ENCODE peak calls at places on chromosomes 16 and 17, in four cellular contexts. U, J, Y and N are unnamed samples.

GRCh38 chr17:46009681-46010596 is 10.9 kb downstream of the STH start:
- DNase-seq in Y (peak), U (peak), J (no peak), N (no peak)

GRCh38 chr17:43363926-43364285 is 34.9 kb upstream of the ARL4D start:
- DNase-seq in U (no peak), Y (no peak), J (peak), N (no peak)

GRCh38 chr17:5380491-5381135 is 38.8 kb downstream of the NUP88 start:
- DNase-seq in U (no peak), J (no peak), Y (peak), N (no peak)

GRCh38 chr17:43411820-43412529 is 13.2 kb downstream of the ARL4D start:
- DNase-seq in U (no peak), J (no peak), Y (no peak), N (no peak)

GRCh38 chr17:59892251-59892848 is 393 bp downstream of the TUBD1 start:
- DNase-seq in U (no peak), J (no peak), Y (no peak), N (no peak)

GRCh38 chr16:68479271-68479670 is 31.0 kb upstream of the SMPD3 start:
- DNase-seq in U (no peak), J (no peak), Y (no peak), N (no peak)

GRCh38 chr16:8850279-8850885 is 18.4 kb downstream of the CARHSP1 start:
- DNase-seq in U (peak), J (no peak), Y (peak), N (no peak)

GRCh38 chr17:45745843-45746494 is 38.2 kb upstream of the CRHR1 start:
- DNase-seq in Y (no peak), J (peak), U (no peak), N (no peak)

GRCh38 chr17:19736071-19736470 is 12.0 kb downstream of the ALDH3A1 start:
- DNase-seq in Y (no peak), J (no peak), U (no peak), N (no peak)

GRCh38 chr17:70636517-70637133 is 467.3 kb downstream of the KCNJ2 start:
- DNase-seq in J (peak), U (no peak), Y (peak), N (no peak)

GRCh38 chr16:88072571-88073001 is 121.4 kb downstream of the BANP start:
- DNase-seq in J (no peak), Y (no peak), U (no peak), N (no peak)

GRCh38 chr17:6374271-6374691 is 60.6 kb downstream of the AIPL1 start:
- DNase-seq in Y (no peak), J (peak), U (no peak), N (no peak)

GRCh38 chr16:27363797-27364196 is 38.2 kb upstream of the IL21R start:
- DNase-seq in J (no peak), U (no peak), Y (peak), N (no peak)

GRCh38 chr16:69321080-69321479 is 9.3 kb downstream of the PDF start:
- DNase-seq in J (no peak), U (no peak), Y (no peak), N (no peak)

GRCh38 chr16:79891458-79891857 is 290.9 kb upstream of the MAF start:
- DNase-seq in Y (no peak), J (no peak), U (no peak), N (no peak)

GRCh38 chr17:6818938-6819337 is 12.6 kb downstream of the TEKT1 start:
- DNase-seq in U (no peak), Y (no peak), J (no peak), N (no peak)

GRCh38 chr16:71250461-71251232 is 20.1 kb upstream of the HYDIN start:
- DNase-seq in Y (peak), U (no peak), J (no peak), N (no peak)

GRCh38 chr17:57916925-57917858 is 38.0 kb downstream of the CUEDC1 start:
- DNase-seq in U (peak), Y (no peak), J (no peak), N (no peak)

GRCh38 chr17:7748098-7748775 is 30.7 kb downstream of the DNAH2 start:
- DNase-seq in J (no peak), U (no peak), Y (peak), N (no peak)

GRCh38 chr17:57401556-57402488 is 145.5 kb downstream of the MSI2 start:
- DNase-seq in J (peak), Y (no peak), U (no peak), N (no peak)

GRCh38 chr16:55324491-55325447 is 766 bp downstream of the IRX6 start:
- DNase-seq in Y (peak), J (peak), U (peak), N (no peak)

GRCh38 chr17:73638556-73638955 is 5.7 kb downstream of the SDK2 start:
- DNase-seq in U (no peak), Y (no peak), J (no peak), N (no peak)

GRCh38 chr17:48892940-48893645 is 506 bp downstream of the ATP5MC1 start:
- DNase-seq in Y (no peak), J (no peak), U (no peak), N (no peak)

GRCh38 chr16:54242199-54242598 is 44.4 kb downstream of the IRX3 start:
- DNase-seq in Y (no peak), U (no peak), J (peak), N (no peak)

GRCh38 chr16:81784042-81784785 is 5.1 kb downstream of the PLCG2 start:
- DNase-seq in Y (no peak), J (no peak), U (no peak), N (no peak)

GRCh38 chr17:49548506-49549310 is 27.0 kb upstream of the NXPH3 start:
- DNase-seq in U (peak), J (peak), Y (peak), N (no peak)

GRCh38 chr16:87552772-87553171 is 49.5 kb upstream of the JPH3 start:
- DNase-seq in Y (no peak), J (no peak), U (no peak), N (no peak)

GRCh38 chr17:75652934-75653549 is 13.9 kb downstream of the RECQL5 start:
- DNase-seq in U (no peak), Y (peak), J (peak), N (no peak)

GRCh38 chr16:86571197-86571915 is 4.7 kb downstream of the FOXC2 start:
- DNase-seq in J (no peak), U (no peak), Y (no peak), N (no peak)

GRCh38 chr17:82061047-82061925 is 4.3 kb downstream of the DUS1L start:
- DNase-seq in J (no peak), U (no peak), Y (no peak), N (no peak)

GRCh38 chr17:82060614-82061013 is 5.0 kb downstream of the DUS1L start:
- DNase-seq in U (no peak), J (no peak), Y (no peak), N (no peak)

GRCh38 chr17:82062984-82063368 is 2.6 kb downstream of the DUS1L start:
- DNase-seq in Y (no peak), J (no peak), U (no peak), N (no peak)

GRCh38 chr17:82063424-82064415 is 1.9 kb downstream of the DUS1L start:
- DNase-seq in J (no peak), U (peak), Y (no peak), N (no peak)

GRCh38 chr17:82062076-82062983 is 3.3 kb downstream of the DUS1L start:
- DNase-seq in J (no peak), U (peak), Y (no peak), N (no peak)
- H3K4me3 ChIP-seq in J (no peak), U (no peak), Y (no peak), N (no peak)

GRCh38 chr16:85398688-85399582 is 214.2 kb upstream of the GSE1 start:
- DNase-seq in J (no peak), U (peak), Y (no peak), N (no peak)

GRCh38 chr16:85395913-85396878 is 216.9 kb upstream of the GSE1 start:
- DNase-seq in J (no peak), Y (peak), U (peak), N (no peak)

GRCh38 chr16:85398050-85398451 is 215.1 kb upstream of the GSE1 start:
- DNase-seq in Y (no peak), J (no peak), U (no peak), N (no peak)

GRCh38 chr16:85395207-85395912 is 217.8 kb upstream of the GSE1 start:
- DNase-seq in J (no peak), U (peak), Y (peak), N (peak)

GRCh38 chr16:85396879-85397871 is 215.9 kb upstream of the GSE1 start:
- DNase-seq in J (no peak), Y (no peak), U (peak), N (no peak)
- TF ChIP-seq CTCF in J (no peak), Y (no peak), U (no peak), N (peak)

DNA sequence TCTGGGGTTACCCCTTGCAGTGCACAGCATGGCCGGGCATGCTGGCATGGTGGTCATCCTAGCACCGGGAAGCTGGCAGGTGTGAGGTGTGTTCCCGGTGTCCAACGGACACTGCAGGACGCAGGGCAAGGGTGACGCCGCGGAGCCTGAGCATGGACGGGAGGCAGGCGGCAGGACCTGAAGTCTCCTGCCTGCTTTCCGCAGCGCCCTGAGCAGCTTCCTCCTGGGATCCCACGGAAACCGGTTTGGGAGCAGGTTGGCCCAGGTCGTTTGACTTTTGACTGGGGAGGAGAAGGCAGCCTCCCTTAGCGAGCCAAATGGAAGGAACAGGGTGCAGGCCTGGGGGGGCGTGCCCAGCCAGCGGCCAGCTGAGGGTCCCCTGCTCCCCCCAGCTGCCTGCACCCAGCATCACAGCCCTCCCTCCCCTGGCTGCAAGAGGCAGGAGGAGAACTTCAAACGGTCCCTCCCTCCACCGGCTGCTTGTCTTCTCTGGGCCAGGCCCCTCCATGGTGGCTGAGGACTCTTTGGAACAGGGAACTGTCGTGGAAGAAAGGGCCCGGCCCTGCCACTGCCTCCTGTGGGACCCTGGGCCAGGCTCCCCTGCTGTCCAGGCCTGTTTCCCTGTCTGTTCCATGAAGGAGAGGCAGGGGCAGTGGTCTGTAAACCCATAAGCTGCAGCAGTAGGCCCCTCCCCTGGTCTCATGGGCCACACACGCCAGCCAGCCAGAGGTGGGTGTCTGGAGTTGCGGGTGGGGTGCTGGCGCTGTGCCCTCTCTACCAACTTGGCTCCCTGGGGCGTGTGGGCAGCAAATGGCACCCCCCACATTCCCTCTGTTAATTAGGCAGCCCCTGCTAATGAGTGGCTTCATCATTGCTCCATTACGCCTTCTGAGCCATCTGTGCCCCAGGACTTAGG is 7.9 kb upstream of the ADGRG1 start:
- DNase-seq in U (no peak), J (no peak), Y (no peak), N (no peak)
- H3K4me3 ChIP-seq in U (no peak), J (no peak), Y (no peak), N (no peak)

GRCh38 chr17:38867179-38867994 is 2.5 kb upstream of the LASP1 start:
- DNase-seq in J (peak), U (peak), Y (peak), N (no peak)
- TF ChIP-seq CTCF in J (peak), U (peak), Y (peak), N (peak)

DNA sequence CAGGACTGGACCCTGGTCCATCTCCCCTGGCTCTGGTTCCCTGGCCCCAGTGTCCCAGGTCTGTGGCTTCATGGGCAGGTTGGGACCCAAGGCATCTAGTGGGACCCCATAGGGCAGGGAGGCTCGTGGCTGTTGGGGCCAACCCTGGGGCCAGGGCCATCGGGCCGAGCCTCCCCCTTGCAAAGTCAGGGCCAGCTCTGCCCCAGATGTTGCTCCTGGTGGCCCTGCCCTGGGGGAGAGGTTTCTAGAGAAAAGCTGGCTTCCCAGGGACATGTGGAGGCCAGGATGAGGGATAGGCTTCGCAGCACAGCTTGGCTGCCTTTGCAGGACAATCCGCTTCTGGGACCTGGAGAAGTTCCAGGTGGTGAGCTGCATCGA is 16.6 kb downstream of the KATNB1 start:
- DNase-seq in U (no peak), Y (no peak), J (no peak), N (no peak)
- H3K4me3 ChIP-seq in U (no peak), Y (no peak), J (no peak), N (no peak)

DNA sequence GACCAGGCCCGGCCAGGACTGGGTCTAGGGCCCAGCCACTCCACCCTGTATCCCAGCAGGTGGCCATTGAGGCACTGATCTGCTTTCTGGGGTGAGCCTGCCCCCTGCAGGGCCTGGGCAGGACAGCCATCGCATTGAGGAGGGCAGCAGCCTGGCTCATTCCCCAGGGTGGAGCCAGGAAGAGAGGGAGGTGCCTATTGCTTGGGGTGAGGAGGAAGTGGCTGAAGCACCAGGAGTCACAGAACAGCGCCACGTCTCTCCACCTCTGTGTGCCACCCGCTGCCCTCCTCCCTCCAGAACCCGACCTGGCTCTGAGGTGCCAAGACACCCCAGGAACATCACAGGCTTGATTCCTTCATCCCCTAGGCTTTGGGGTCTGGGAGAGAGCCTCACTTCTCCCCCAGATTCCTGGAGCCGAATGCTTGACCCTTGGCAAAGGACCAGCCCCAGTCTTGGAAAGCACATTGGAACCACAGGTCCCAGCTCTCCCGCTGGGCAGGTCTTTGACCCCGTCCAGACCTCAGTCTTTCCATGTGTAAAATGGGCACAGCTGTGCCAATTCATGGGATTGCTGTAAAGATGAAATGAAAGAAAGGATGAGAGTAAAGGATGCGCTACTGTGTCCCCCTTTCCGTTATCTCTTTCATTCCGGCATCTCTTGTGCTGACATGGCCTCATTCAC is 7.2 kb upstream of the KRT36 start:
- DNase-seq in U (peak), J (peak), Y (peak), N (peak)
- TF ChIP-seq CTCF in U (peak), J (peak), Y (peak), N (peak)

GRCh38 chr17:17300624-17301568 is 2.3 kb upstream of the NT5M start:
- DNase-seq in J (peak), U (peak), Y (peak), N (peak)
- H3K4me3 ChIP-seq in J (peak), U (peak), Y (peak), N (peak)

DNA sequence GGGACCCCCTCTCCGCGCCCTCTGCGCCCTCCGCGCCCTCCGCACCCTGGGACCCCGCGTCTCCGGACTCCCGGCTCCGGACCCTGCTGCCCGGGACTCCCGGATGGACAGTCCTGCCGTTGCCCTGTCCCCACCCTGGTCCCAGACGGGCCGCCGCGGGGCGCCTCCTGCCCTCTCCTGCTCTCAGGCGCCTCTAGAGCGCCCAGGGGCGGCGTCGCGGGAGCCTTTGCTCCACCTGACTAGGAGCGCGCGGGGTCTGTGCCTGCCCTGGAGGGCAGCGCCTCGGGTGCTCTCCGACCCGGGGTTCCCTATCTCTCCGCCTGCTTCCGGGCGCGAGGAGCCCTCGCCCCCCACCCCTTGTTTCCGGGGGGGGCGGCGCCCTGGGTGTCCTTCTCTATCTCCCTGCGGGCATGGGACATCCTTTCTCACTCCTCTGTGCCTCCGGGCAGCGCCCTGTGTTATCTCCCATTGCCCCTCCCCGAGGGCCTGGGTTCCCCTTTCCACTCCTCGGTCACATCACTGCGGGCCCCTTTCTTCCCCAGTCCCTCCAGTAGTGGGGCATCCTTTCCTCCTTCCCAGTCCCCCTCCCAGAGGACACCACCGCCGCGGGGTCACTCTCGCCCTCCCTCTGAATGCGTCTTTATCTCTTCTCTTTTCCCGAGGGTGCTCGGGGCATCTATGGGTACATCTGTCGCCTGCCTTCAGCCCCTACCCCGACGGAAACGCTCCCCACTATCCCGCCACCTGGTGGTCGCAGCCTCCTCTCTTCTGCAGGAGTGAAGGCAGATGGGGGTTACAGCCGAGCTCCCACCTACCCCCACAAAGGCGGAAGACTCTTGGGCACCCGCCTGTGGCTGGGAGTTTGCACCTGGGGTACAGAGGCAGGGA is 865 bp downstream of the PRKCB start:
- DNase-seq in U (no peak), Y (no peak), J (peak), N (no peak)
- TF ChIP-seq CTCF in U (no peak), Y (no peak), J (peak), N (no peak)

DNA sequence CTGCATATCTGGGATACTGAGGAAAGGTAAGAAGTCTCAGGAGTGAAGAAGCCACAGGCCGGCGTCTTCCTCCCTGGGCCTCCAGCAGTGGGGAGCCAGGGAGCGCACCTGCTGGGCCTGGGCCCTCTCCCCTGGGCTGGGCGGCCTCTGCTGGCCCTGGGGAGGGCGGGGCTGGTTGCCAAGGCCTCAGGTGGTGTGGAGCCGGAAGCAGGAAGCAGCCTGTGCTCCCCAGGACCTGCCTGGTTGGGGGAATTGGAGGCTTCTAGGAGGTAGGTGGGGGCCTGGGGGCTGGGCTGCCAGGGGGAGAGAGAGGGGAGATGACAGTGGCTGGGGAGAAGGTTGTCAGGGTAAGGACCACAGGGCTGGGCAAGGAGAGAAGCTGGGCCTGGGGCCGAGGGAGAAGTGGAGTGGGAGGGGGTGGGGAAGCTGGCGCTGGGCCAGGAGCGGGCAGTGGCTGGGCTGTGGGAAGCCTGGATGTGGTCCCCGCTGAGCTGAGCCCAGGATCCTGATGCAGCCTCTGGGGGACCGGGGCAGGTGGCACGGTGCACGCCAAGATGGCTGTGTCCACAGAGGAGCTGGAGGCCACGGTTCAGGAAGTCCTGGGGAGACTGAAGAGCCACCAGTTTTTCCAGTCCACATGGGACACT is at the start of gene SMIM22:
- DNase-seq in U (no peak), Y (no peak), J (no peak), N (no peak)
- H3K4me3 ChIP-seq in U (no peak), Y (no peak), J (no peak), N (no peak)

DNA sequence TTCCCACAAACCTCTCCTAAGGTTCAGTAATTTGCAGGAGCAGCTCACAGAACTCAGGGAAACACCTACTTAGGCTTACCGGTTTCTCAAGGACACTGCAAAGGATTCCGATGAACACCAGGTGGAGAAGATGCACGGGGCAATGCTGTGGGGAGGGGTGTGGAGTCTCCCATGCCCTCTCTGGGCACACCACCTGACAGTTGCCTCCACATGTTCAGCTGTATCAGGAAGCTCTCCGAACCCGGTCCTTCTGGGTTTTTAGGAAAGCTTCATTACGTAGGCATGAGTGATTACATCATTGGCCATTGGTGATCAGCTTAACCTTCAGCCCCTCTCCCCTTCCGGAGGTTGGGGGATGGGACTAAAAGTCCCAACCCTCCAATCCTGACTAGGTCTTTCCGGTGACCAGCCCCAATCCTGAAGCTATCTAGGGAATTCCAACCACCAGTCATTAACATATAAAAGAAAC is 21.6 kb downstream of the C17orf58 start:
- DNase-seq in U (no peak), J (peak), Y (no peak), N (no peak)
- TF ChIP-seq CTCF in U (no peak), J (no peak), Y (no peak), N (no peak)